ENCODE peak calls at places on chromosomes 5 and 9, in five cellular contexts. W, U, V, Y and G are unnamed samples.

GRCh38 chr5:76809141-76809540 is 9.7 kb upstream of the F2RL1 start:
- DNase-seq in V (no peak), U (no peak), W (no peak), Y (peak; percentile 46), G (no peak)

GRCh38 chr9:133763272-133764183 is 25.4 kb upstream of the SARDH start:
- DNase-seq in Y (no peak), V (no peak), U (no peak), W (no peak), G (no peak)

GRCh38 chr9:120735009-120735408 is 20.7 kb upstream of the MEGF9 start:
- DNase-seq in W (no peak), V (no peak), U (no peak), Y (no peak), G (no peak)

GRCh38 chr5:43281840-43282658 is 31.2 kb downstream of the HMGCS1 start:
- DNase-seq in W (no peak), V (no peak), U (no peak), Y (no peak), G (no peak)

GRCh38 chr5:142782976-142783539 is 12.9 kb downstream of the ARHGAP26 start:
- DNase-seq in U (no peak), V (no peak), Y (no peak), W (no peak), G (no peak)

GRCh38 chr5:321233-321725 is at the start of gene AHRR:
- DNase-seq in U (no peak), W (no peak), V (no peak), Y (peak; percentile 80), G (peak; percentile 88)

GRCh38 chr9:20240498-20240897 is 381.8 kb downstream of the MLLT3 start:
- DNase-seq in V (no peak), Y (no peak), W (no peak), U (no peak), G (no peak)

GRCh38 chr5:149453618-149454415 is 74.7 kb upstream of the IL17B start:
- DNase-seq in U (no peak), W (no peak), V (no peak), Y (no peak), G (no peak)

GRCh38 chr5:142109356-142110045 is 922 bp downstream of the NDFIP1 start:
- DNase-seq in Y (peak; percentile 46), U (peak; percentile 57), V (peak; percentile 72), W (no peak), G (peak; percentile 39)

GRCh38 chr9:106738109-106738508 is 124.9 kb upstream of the ZNF462 start:
- DNase-seq in Y (no peak), V (no peak), W (no peak), U (no peak), G (no peak)

GRCh38 chr9:93094294-93095204 is 1.5 kb upstream of the CARD19 start:
- DNase-seq in Y (peak; percentile 32), W (peak; percentile 63), V (no peak), U (peak; percentile 28), G (peak; percentile 27)

GRCh38 chr5:140926211-140926902 is at the start of gene PCDHAC1:
- DNase-seq in V (peak; percentile 41), Y (peak; percentile 98), W (no peak), U (no peak), G (peak; percentile 98)

GRCh38 chr5:122874179-122874875 is 28.9 kb downstream of the SNX24 start:
- DNase-seq in U (no peak), V (no peak), Y (no peak), W (no peak), G (no peak)

GRCh38 chr5:174601937-174602336 is 122.4 kb upstream of the MSX2 start:
- DNase-seq in W (no peak), Y (peak; percentile 27), V (no peak), U (no peak), G (no peak)

GRCh38 chr5:160565376-160565775 is 143.7 kb downstream of the PTTG1 start:
- DNase-seq in V (no peak), Y (no peak), W (no peak), U (no peak), G (no peak)

GRCh38 chr5:63145167-63145566 is 566.5 kb downstream of the LRRC70 start:
- DNase-seq in U (no peak), V (no peak), Y (no peak), W (no peak), G (no peak)

GRCh38 chr9:4316409-4316808 is 16.5 kb upstream of the GLIS3 start:
- DNase-seq in W (no peak), V (no peak), Y (no peak), U (no peak), G (no peak)

GRCh38 chr5:59040007-59040803 is 457.3 kb downstream of the RAB3C start:
- DNase-seq in Y (peak; percentile 9), V (no peak), W (no peak), U (no peak), G (no peak)

GRCh38 chr5:59584858-59585846 is 308.4 kb downstream of the PDE4D start:
- DNase-seq in U (no peak), W (no peak), V (no peak), Y (no peak), G (no peak)

GRCh38 chr9:89405832-89406231 is 87.5 kb downstream of the SECISBP2 start:
- DNase-seq in W (no peak), Y (no peak), U (no peak), V (no peak), G (no peak)

GRCh38 chr9:102911185-102911584 is 83.9 kb upstream of the CYLC2 start:
- DNase-seq in Y (no peak), U (no peak), W (no peak), V (no peak), G (no peak)

GRCh38 chr5:178322736-178323540 is 90.3 kb upstream of the PHYKPL start:
- DNase-seq in Y (no peak), V (no peak), U (no peak), W (no peak), G (no peak)

GRCh38 chr5:179836225-179837019 is 15.7 kb downstream of the SQSTM1 start:
- DNase-seq in W (no peak), U (peak; percentile 68), Y (peak; percentile 28), V (peak; percentile 55), G (no peak)

GRCh38 chr9:137564817-137565411 is 13.2 kb downstream of the MRPL41 start:
- DNase-seq in V (no peak), Y (no peak), W (no peak), U (no peak), G (no peak)

GRCh38 chr9:80117031-80117430 is 545.3 kb downstream of the TLE4 start:
- DNase-seq in Y (no peak), W (no peak), U (peak; percentile 5), V (no peak), G (no peak)

GRCh38 chr9:31588756-31589155 is 795.7 kb upstream of the ACO1 start:
- DNase-seq in U (no peak), Y (no peak), V (no peak), W (no peak), G (no peak)

GRCh38 chr9:14400658-14400995 is 86.7 kb upstream of the NFIB start:
- DNase-seq in U (no peak), W (no peak), Y (peak; percentile 88), V (no peak), G (peak; percentile 63)

GRCh38 chr5:69292349-69292748 is 40.3 kb downstream of the CCDC125 start:
- DNase-seq in U (no peak), W (no peak), V (no peak), Y (no peak), G (peak; percentile 12)

GRCh38 chr5:176716320-176716719 is 69.0 kb downstream of the TSPAN17 start:
- DNase-seq in V (no peak), W (no peak), Y (no peak), U (no peak), G (no peak)

GRCh38 chr9:124215551-124215910 is 42.2 kb upstream of the NEK6 start:
- DNase-seq in U (no peak), V (no peak), W (no peak), Y (no peak), G (no peak)